ENCODE peak calls at places on chromosomes 11 and 22, in nine cellular contexts. I, U, T, D, J, G, P, E and Q are unnamed samples.

GRCh38 chr22:30121988-30122387 is 41.7 kb downstream of the HORMAD2 start:
- DNase-seq in I (no peak), U (no peak), T (no peak), D (no peak), J (no peak), G (no peak), P (no peak), E (no peak), Q (no peak)

GRCh38 chr11:282171-282570 is 4.0 kb downstream of the NLRP6 start:
- DNase-seq in I (no peak), U (no peak), T (no peak), D (no peak), J (no peak), G (no peak), P (no peak), E (no peak), Q (no peak)

GRCh38 chr11:10526974-10527918 is 13.7 kb downstream of the RNF141 start:
- DNase-seq in I (no peak), U (no peak), T (no peak), D (no peak), J (no peak), G (no peak), P (no peak), E (no peak), Q (no peak)

GRCh38 chr11:19432370-19433163 is 191.8 kb upstream of the E2F8 start:
- DNase-seq in I (peak), U (no peak), T (no peak), D (no peak), J (no peak), G (no peak), P (no peak), E (no peak), Q (no peak)

GRCh38 chr22:49996532-49997220 is 15.9 kb downstream of the IL17REL start:
- DNase-seq in I (no peak), U (no peak), T (no peak), D (no peak), J (no peak), G (no peak), P (no peak), E (no peak), Q (no peak)

GRCh38 chr11:69230856-69231425 is 63.0 kb upstream of the MYEOV start:
- DNase-seq in I (no peak), U (no peak), T (no peak), D (no peak), J (no peak), G (no peak), P (no peak), E (no peak), Q (no peak)

GRCh38 chr11:113728814-113729213 is 22.7 kb upstream of the TMPRSS5 start:
- DNase-seq in I (peak), U (no peak), T (no peak), D (no peak), J (no peak), G (no peak), P (no peak), E (no peak), Q (no peak)

GRCh38 chr22:39317084-39317755 is 2.2 kb downstream of the RPL3 start:
- DNase-seq in I (peak), U (no peak), T (no peak), D (no peak), J (no peak), G (peak), P (no peak), E (peak), Q (peak)